ENCODE peak calls at places on chromosome 17, in six cellular contexts. S, O, V, L, H and G are unnamed samples.

GRCh38 chr17:43581581-43581980 is 35.4 kb upstream of the ETV4 start:
- DNase-seq in S (no peak), O (no peak), V (no peak), L (no peak), H (no peak), G (no peak)

GRCh38 chr17:59761385-59762021 is 54.0 kb downstream of the VMP1 start:
- DNase-seq in S (no peak), O (no peak), V (no peak), L (no peak), H (no peak), G (no peak)

GRCh38 chr17:55702150-55702549 is 20.5 kb downstream of the TMEM100 start:
- DNase-seq in S (no peak), O (no peak), V (no peak), L (no peak), H (peak; percentile 72), G (no peak)

GRCh38 chr17:63740464-63741181 is 976 bp downstream of the STRADA start:
- DNase-seq in S (no peak), O (no peak), V (no peak), L (no peak), H (no peak), G (peak; percentile 1)

GRCh38 chr17:69949931-69950330 is 125.1 kb upstream of the KCNJ16 start:
- DNase-seq in S (no peak), O (no peak), V (no peak), L (no peak), H (no peak), G (no peak)

GRCh38 chr17:43216762-43217613 is 5.3 kb downstream of the TMEM106A start:
- DNase-seq in S (no peak), O (no peak), V (no peak), L (peak; percentile 15), H (peak; percentile 34), G (no peak)

GRCh38 chr17:66589892-66590291 is 245.0 kb upstream of the CACNG5 start:
- DNase-seq in S (no peak), O (no peak), V (no peak), L (no peak), H (no peak), G (no peak)

GRCh38 chr17:1294157-1294717 is 14.8 kb downstream of the TRARG1 start:
- DNase-seq in S (peak; percentile 1), O (no peak), V (no peak), L (no peak), H (no peak), G (no peak)

GRCh38 chr17:72691601-72692000 is 400.9 kb downstream of the SLC39A11 start:
- DNase-seq in S (no peak), O (no peak), V (no peak), L (no peak), H (no peak), G (no peak)

GRCh38 chr17:29107933-29108805 is 65.2 kb downstream of the PIPOX start:
- DNase-seq in S (no peak), O (no peak), V (no peak), L (no peak), H (no peak), G (peak; percentile 57)
- TF ChIP-seq CTCF in S (no peak), O (no peak), V (no peak), L (no peak), H (no peak), G (no peak)

GRCh38 chr17:14119546-14119945 is 50.2 kb downstream of the COX10 start:
- DNase-seq in S (no peak), O (no peak), V (no peak), L (no peak), H (no peak), G (no peak)

GRCh38 chr17:14125518-14126125 is 56.3 kb downstream of the COX10 start:
- DNase-seq in S (no peak), O (no peak), V (no peak), L (no peak), H (no peak), G (no peak)

GRCh38 chr17:14124854-14125253 is 55.5 kb downstream of the COX10 start:
- DNase-seq in S (no peak), O (no peak), V (no peak), L (no peak), H (no peak), G (no peak)

GRCh38 chr17:14121952-14122351 is 52.6 kb downstream of the COX10 start:
- DNase-seq in S (peak; percentile 19), O (no peak), V (no peak), L (no peak), H (no peak), G (no peak)

GRCh38 chr17:14123579-14124278 is 54.4 kb downstream of the COX10 start:
- DNase-seq in S (no peak), O (no peak), V (no peak), L (no peak), H (no peak), G (no peak)
- H3K27ac ChIP-seq in S (no peak overlapping the region), O (no peak overlapping the region), V (no peak overlapping the region), L (no peak overlapping the region), H (no peak overlapping the region), G (no peak overlapping the region)

DNA sequence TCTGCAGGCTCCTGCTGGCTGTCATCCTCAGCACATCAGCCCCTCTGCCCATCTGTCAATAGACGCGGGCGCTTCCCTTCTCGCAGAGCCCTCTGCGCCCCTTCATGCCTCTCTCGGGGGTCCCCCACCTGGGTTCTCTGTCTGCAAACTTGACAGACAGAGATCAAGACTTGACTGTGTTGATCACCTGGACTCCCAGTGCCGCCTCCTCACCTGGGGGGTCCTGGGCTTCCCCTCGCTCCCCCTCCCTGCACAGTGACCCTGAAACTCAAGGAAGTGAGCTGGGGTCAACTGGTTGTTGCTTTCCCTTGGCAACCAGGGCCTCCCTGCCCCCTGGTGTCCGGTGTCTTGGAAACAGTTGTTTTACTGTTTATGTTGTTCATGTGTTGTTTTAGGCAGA is 31.9 kb downstream of the RNF213 start:
- DNase-seq in S (no peak), O (no peak), V (no peak), L (no peak), H (no peak), G (no peak)
- TF ChIP-seq CTCF in S (no peak), O (no peak), V (no peak), L (no peak), H (no peak), G (no peak)

DNA sequence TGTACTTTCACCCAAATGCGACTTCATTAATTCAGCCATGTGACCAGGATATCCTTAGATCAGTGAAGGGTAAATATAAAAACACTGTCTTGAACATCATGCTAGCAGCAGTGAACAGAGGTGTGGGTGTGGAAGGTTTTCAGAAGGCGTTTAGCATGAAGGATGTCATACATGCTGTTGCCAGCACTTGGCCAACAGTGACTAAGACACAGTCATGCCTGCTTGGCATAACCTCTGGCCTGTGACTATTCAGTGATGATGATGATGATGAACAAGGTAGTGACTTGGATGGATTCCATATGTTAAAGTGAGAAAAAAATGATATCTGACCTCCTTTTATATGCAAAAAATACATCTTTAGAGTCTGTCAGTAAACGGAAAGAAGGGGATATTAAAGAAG is 97.9 kb downstream of the MAP2K4 start:
- DNase-seq in S (no peak), O (no peak), V (no peak), L (no peak), H (no peak), G (no peak)
- H3K27ac ChIP-seq in S (no peak overlapping the region), O (no peak overlapping the region), V (no peak overlapping the region), L (no peak overlapping the region), H (no peak overlapping the region), G (no peak overlapping the region)

GRCh38 chr17:32854834-32855389 is 22.0 kb downstream of the MYO1D start:
- DNase-seq in S (no peak), O (no peak), V (no peak), L (no peak), H (no peak), G (no peak)
- TF ChIP-seq CTCF in S (no peak), O (no peak), V (no peak), L (no peak), H (no peak), G (no peak)

GRCh38 chr17:4214142-4214541 is 49.6 kb downstream of the ANKFY1 start:
- DNase-seq in S (no peak), O (no peak), V (no peak), L (no peak), H (no peak), G (no peak)
- H3K27ac ChIP-seq in S (no peak overlapping the region), O (no peak overlapping the region), V (no peak overlapping the region), L (no peak overlapping the region), H (peak overlapping the region; percentile 94), G (no peak overlapping the region)